ENCODE peak calls at places on chromosomes 5 and 9, in four cellular contexts. B, R, A and I are unnamed samples.

GRCh38 chr5:174045470-174046025 is at the start of gene NSG2:
- DNase-seq in A (peak; percentile 87), B (peak; percentile 83), R (peak; percentile 16), I (peak; percentile 97)

GRCh38 chr5:111173476-111173875 is 50.7 kb upstream of the CAMK4 start:
- DNase-seq in R (no peak), A (no peak), B (no peak), I (no peak)

GRCh38 chr5:76331139-76331538 is 71.9 kb upstream of the IQGAP2 start:
- DNase-seq in B (no peak), A (no peak), R (no peak), I (no peak)

GRCh38 chr9:34929506-34930102 is 28.5 kb upstream of the PHF24 start:
- DNase-seq in A (peak; percentile 13), R (no peak), B (peak; percentile 23), I (peak; percentile 64)

GRCh38 chr5:57858905-57859304 is 376.3 kb upstream of the ACTBL2 start:
- DNase-seq in B (no peak), R (no peak), A (no peak), I (no peak)

GRCh38 chr5:14932902-14933475 is 61.4 kb upstream of the ANKH start:
- DNase-seq in B (no peak), A (no peak), R (no peak), I (no peak)

GRCh38 chr5:61313960-61314681 is 17.9 kb upstream of the ZSWIM6 start:
- DNase-seq in R (no peak), B (no peak), A (no peak), I (no peak)

GRCh38 chr5:72451771-72452505 is 55.3 kb downstream of the ZNF366 start:
- DNase-seq in B (no peak), A (no peak), R (peak; percentile 75), I (no peak)

GRCh38 chr9:136913701-136914438 is 27.6 kb downstream of the TRAF2 start:
- DNase-seq in B (no peak), A (no peak), R (no peak), I (no peak)

GRCh38 chr5:58773744-58774441 is 191.0 kb downstream of the RAB3C start:
- DNase-seq in A (no peak), R (no peak), B (no peak), I (no peak)

GRCh38 chr5:140253985-140254384 is 48.9 kb downstream of the PFDN1 start:
- DNase-seq in R (no peak), A (no peak), B (peak; percentile 15), I (no peak)

GRCh38 chr5:32193591-32193990 is 19.5 kb upstream of the GOLPH3 start:
- DNase-seq in B (peak; percentile 86), A (no peak), R (no peak), I (peak; percentile 52)

GRCh38 chr9:33117306-33117705 is 40.8 kb upstream of the SMU1 start:
- DNase-seq in A (no peak), R (no peak), B (no peak), I (no peak)

GRCh38 chr9:93132287-93132927 is 1.6 kb downstream of the NINJ1 start:
- DNase-seq in B (no peak), A (no peak), R (no peak), I (no peak)

GRCh38 chr5:4879693-4880303 is 260.3 kb upstream of the ADAMTS16 start:
- DNase-seq in A (peak; percentile 61), R (no peak), B (peak; percentile 44), I (peak; percentile 68)

GRCh38 chr9:93053781-93054331 is 4.6 kb upstream of the SUSD3 start:
- DNase-seq in B (no peak), R (no peak), A (no peak), I (no peak)

GRCh38 chr5:6587171-6587570 is 45.7 kb downstream of the NSUN2 start:
- DNase-seq in R (no peak), A (no peak), B (no peak), I (no peak)

GRCh38 chr9:132896906-132897305 is 18.2 kb downstream of the SPACA9 start:
- DNase-seq in B (no peak), A (no peak), R (no peak), I (no peak)

GRCh38 chr9:33124046-33124445 is 43.1 kb downstream of the B4GALT1 start:
- DNase-seq in B (no peak), A (no peak), R (no peak), I (no peak)

GRCh38 chr9:88477300-88477751 is 57.7 kb upstream of the NXNL2 start:
- DNase-seq in R (peak; percentile 35), B (no peak), A (no peak), I (no peak)

GRCh38 chr5:158074992-158075769 is 216.2 kb upstream of the CLINT1 start:
- DNase-seq in A (peak; percentile 17), R (no peak), B (peak; percentile 10), I (peak; percentile 80)

GRCh38 chr9:95091574-95091970 is 225.9 kb downstream of the FANCC start:
- DNase-seq in A (no peak), R (no peak), B (no peak), I (no peak)

GRCh38 chr9:5851445-5851844 is 18.5 kb upstream of the ERMP1 start:
- DNase-seq in B (no peak), R (peak; percentile 90), A (no peak), I (no peak)

GRCh38 chr5:134873494-134873893 is 677 bp upstream of the TXNDC15 start:
- DNase-seq in A (no peak), B (no peak), R (no peak), I (no peak)
- TF ChIP-seq SUZ12 in A (no peak), B (no peak), R (no peak), I (no peak)

DNA sequence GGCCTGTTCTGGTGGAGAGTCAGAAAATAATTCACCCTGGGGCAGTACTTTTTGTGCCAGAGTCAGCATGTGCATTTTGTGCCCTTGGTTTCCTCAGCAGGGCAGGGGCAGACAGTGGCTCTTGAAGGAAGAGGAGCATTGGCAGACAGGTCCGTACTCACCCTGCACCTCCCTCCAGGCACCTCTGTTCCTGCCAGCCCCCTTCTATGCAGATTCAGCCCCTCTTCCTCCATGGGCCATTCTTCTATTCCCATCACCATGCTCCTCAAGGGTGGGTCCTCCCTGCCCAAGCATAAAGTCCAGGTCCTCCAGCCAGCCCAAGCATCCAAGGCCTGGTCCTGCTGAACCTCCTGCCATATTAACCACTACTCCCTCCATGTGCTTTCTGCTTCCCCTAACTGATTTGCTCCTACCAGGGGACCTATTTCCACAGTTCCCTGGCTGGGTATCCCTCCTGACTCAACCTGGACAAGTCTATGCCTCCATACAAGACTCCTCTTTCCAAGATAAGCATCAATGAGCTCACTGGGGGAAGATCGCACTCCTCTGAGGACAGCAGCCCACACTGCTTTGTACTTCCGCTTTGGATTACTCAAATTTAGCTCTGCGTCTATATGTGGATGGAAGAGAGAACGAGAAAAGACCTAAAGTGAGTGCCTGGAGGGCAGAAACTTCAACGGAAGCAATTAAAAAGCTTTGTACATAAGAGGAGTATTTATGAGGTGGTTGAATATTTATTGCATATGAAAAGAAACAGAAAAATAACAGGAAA is 9.3 kb upstream of the ACSL6 start:
- DNase-seq in A (no peak), B (no peak), R (no peak), I (no peak)
- TF ChIP-seq SP1 in A (no peak), B (no peak), R (no peak), I (no peak)

GRCh38 chr9:18544456-18544855 is 70.5 kb downstream of the ADAMTSL1 start:
- DNase-seq in B (no peak), R (no peak), A (no peak), I (no peak)
- TF ChIP-seq SUZ12 in B (no peak), R (no peak), A (no peak), I (no peak)

GRCh38 chr9:4324513-4324912 is 24.6 kb upstream of the GLIS3 start:
- DNase-seq in R (no peak), A (no peak), B (no peak), I (no peak)
- TF ChIP-seq SP1 in R (no peak), A (no peak), B (no peak), I (no peak)